ENCODE peak calls at places on chromosomes 1 and 21, in seven cellular contexts. X is lower leg skin; J is RWPE1; Y is activated naive CD8-positive, alpha-beta T cell treated with anti-CD3 and anti-CD28 coated beads, Interleukin-2, amount 50 U/mL, for 24 hours; B is left kidney; R is hypothalamus; D is activated T-cell treated with anti-CD3 and anti-CD28 coated beads for 24 hours. W is an unnamed sample.

GRCh38 chr1:168148916-168149315 is 12.2 kb upstream of the GPR161 start:
- DNase-seq in J (no peak), Y (no peak), X (no peak), R (no peak), D (no peak), B (no peak), W (no peak)

GRCh38 chr1:53665996-53666395 is 73.0 kb downstream of the GLIS1 start:
- DNase-seq in J (no peak), X (no peak), D (no peak), Y (no peak), B (no peak), R (no peak), W (no peak)

GRCh38 chr1:35692310-35692709 is 26.4 kb downstream of the C1orf216 start:
- DNase-seq in Y (no peak), J (no peak), D (no peak), X (no peak), R (no peak), B (no peak), W (no peak)

GRCh38 chr21:27130152-27130551 is 163.3 kb upstream of the ADAMTS5 start:
- DNase-seq in J (no peak), X (no peak), B (no peak), R (no peak), Y (no peak), D (no peak), W (no peak)

GRCh38 chr21:43266534-43266933 is 97.7 kb downstream of the CRYAA start:
- DNase-seq in B (no peak), X (no peak), R (no peak), Y (no peak), J (no peak), D (no peak), W (no peak)

GRCh38 chr21:43343992-43344886 is 82.7 kb downstream of the SIK1 start:
- DNase-seq in Y (no peak), D (no peak), R (no peak), J (no peak), X (no peak), B (peak; percentile 63), W (peak; percentile 78)

GRCh38 chr1:84174051-84174556 is 30.0 kb downstream of the PRKACB start:
- DNase-seq in Y (no peak), D (no peak), X (no peak), J (peak; percentile 46), B (no peak), R (no peak), W (no peak)

GRCh38 chr1:14926214-14926613 is 227.3 kb upstream of the TMEM51 start:
- DNase-seq in B (no peak), R (no peak), X (no peak), J (no peak), D (no peak), Y (no peak), W (no peak)

GRCh38 chr1:230270940-230271325 is 155.2 kb downstream of the PGBD5 start:
- DNase-seq in J (no peak), X (no peak), R (no peak), B (peak; percentile 32), Y (peak; percentile 33), D (no peak), W (no peak)

GRCh38 chr1:178613271-178613945 is 100.5 kb downstream of the TEX35 start:
- DNase-seq in Y (no peak), R (no peak), D (no peak), X (no peak), J (no peak), B (no peak), W (no peak)

GRCh38 chr1:41662656-41663437 is 178.4 kb upstream of the EDN2 start:
- DNase-seq in D (peak; percentile 32), X (peak; percentile 92), Y (peak; percentile 66), B (peak; percentile 72), R (peak; percentile 50), J (peak; percentile 59), W (peak; percentile 40)

GRCh38 chr21:26964379-26964778 is 2.5 kb downstream of the ADAMTS5 start:
- DNase-seq in B (peak; percentile 89), R (no peak), Y (no peak), J (no peak), D (no peak), X (peak; percentile 94), W (no peak)

GRCh38 chr1:91018006-91018405 is 3.8 kb downstream of the ZNF644 start:
- DNase-seq in R (no peak), D (no peak), B (peak; percentile 16), J (no peak), X (no peak), Y (no peak), W (no peak)

GRCh38 chr1:10057305-10057704 is 24.5 kb downstream of the UBE4B start:
- DNase-seq in D (no peak), X (no peak), R (peak; percentile 12), Y (no peak), B (no peak), J (no peak), W (peak; percentile 26)

GRCh38 chr1:147892731-147893214 is 9.8 kb upstream of the GJA8 start:
- DNase-seq in X (no peak), B (peak; percentile 79), J (peak; percentile 52), Y (peak; percentile 16), R (peak; percentile 36), D (no peak), W (peak; percentile 34)

GRCh38 chr21:35079181-35079580 is 30.1 kb upstream of the RUNX1 start:
- DNase-seq in D (no peak), X (no peak), R (no peak), Y (no peak), B (no peak), J (no peak), W (no peak)

GRCh38 chr1:155379180-155379876 is 58.6 kb downstream of the RUSC1 start:
- DNase-seq in R (no peak), X (no peak), Y (no peak), D (no peak), J (no peak), B (peak; percentile 59), W (no peak)

GRCh38 chr1:228162286-228163003 is 3.2 kb upstream of the IBA57 start:
- DNase-seq in J (peak; percentile 28), D (no peak), X (no peak), B (peak; percentile 48), Y (no peak), R (no peak), W (no peak)

GRCh38 chr1:3902546-3902945 is 2.5 kb upstream of the C1orf174 start:
- DNase-seq in X (no peak), Y (no peak), R (no peak), B (no peak), D (peak; percentile 13), J (no peak), W (no peak)

GRCh38 chr1:78540056-78540455 is 49.3 kb downstream of the PTGFR start:
- DNase-seq in D (no peak), J (no peak), B (no peak), R (no peak), X (no peak), Y (no peak), W (no peak)

GRCh38 chr1:71351438-71351837 is 270.6 kb upstream of the ZRANB2 start:
- DNase-seq in X (no peak), B (no peak), D (no peak), J (peak; percentile 6), Y (no peak), R (no peak), W (no peak)

GRCh38 chr1:156376146-156376545 is 7.1 kb downstream of the RHBG start:
- DNase-seq in J (no peak), D (no peak), R (no peak), B (no peak), X (no peak), Y (no peak), W (no peak)

GRCh38 chr21:46542588-46543092 is 62.2 kb downstream of the S100B start:
- DNase-seq in B (peak; percentile 14), X (peak; percentile 73), R (no peak), J (no peak), D (no peak), Y (no peak), W (no peak)

GRCh38 chr1:92486251-92487077 is at the start of gene GFI1:
- DNase-seq in X (no peak), Y (peak; percentile 88), B (peak; percentile 69), J (no peak), D (peak; percentile 71), R (no peak), W (peak; percentile 76)

GRCh38 chr1:248786106-248786665 is 30.6 kb upstream of the LYPD8 start:
- DNase-seq in R (no peak), D (no peak), Y (no peak), J (peak; percentile 10), B (no peak), X (no peak), W (no peak)

GRCh38 chr1:75035536-75035935 is 98.7 kb upstream of the LHX8 start:
- DNase-seq in D (no peak), R (no peak), X (no peak), B (no peak), J (no peak), Y (no peak), W (no peak)

GRCh38 chr1:109470245-109470644 is 3.9 kb downstream of the SYPL2 start:
- DNase-seq in J (no peak), D (no peak), Y (no peak), B (peak; percentile 14), R (no peak), X (no peak), W (no peak)

GRCh38 chr1:245079021-245079609 is 75.7 kb upstream of the KIF26B start:
- DNase-seq in B (peak; percentile 62), D (no peak), R (no peak), Y (no peak), J (peak; percentile 24), X (no peak), W (no peak)

GRCh38 chr1:27571439-27572018 is 32.4 kb downstream of the AHDC1 start:
- DNase-seq in J (no peak), Y (no peak), D (no peak), X (no peak), R (peak; percentile 52), B (peak; percentile 94), W (peak; percentile 55)

GRCh38 chr1:212162635-212163034 is 122.6 kb upstream of the PPP2R5A start:
- DNase-seq in D (no peak), J (no peak), R (no peak), Y (peak; percentile 20), X (no peak), B (no peak), W (no peak)

GRCh38 chr1:33045814-33046213 is 9.1 kb upstream of the AK2 start:
- DNase-seq in B (no peak), J (no peak), R (no peak), D (no peak), Y (no peak), X (no peak), W (no peak)

GRCh38 chr1:58966103-58966916 is 182.5 kb upstream of the JUN start:
- DNase-seq in J (no peak), B (no peak), D (no peak), X (no peak), Y (no peak), R (no peak), W (no peak)

GRCh38 chr1:164720329-164721036 is 161.5 kb downstream of the PBX1 start:
- DNase-seq in X (no peak), R (no peak), J (no peak), Y (no peak), D (no peak), B (peak; percentile 60), W (no peak)

GRCh38 chr1:175209493-175209921 is 16.9 kb upstream of the KIAA0040 start:
- DNase-seq in D (no peak), X (no peak), Y (no peak), B (no peak), J (no peak), R (no peak), W (no peak)

GRCh38 chr1:152745289-152745704 is 12.5 kb upstream of the KPRP start:
- DNase-seq in R (no peak), X (no peak), J (peak; percentile 45), Y (no peak), D (no peak), B (no peak), W (no peak)

GRCh38 chr1:209190591-209191241 is 392.8 kb upstream of the CAMK1G start:
- DNase-seq in D (no peak), B (peak; percentile 86), Y (peak; percentile 25), J (peak; percentile 45), R (peak; percentile 5), X (no peak), W (peak; percentile 69)

W was measured in body of pancreas.